ENCODE peak calls at places on chromosomes 6 and 20, in five cellular contexts. D is SJSA1; C is CD8-positive, alpha-beta T cell; H is OCI-LY7; F is pancreas. N is an unnamed sample. For H3K4me1, the result is how much of the 10 kb centered on the place peaks cover.

GRCh38 chr6:134517145-134517658 is 199.3 kb upstream of the SGK1 start:
- DNase-seq in D (no peak), C (no peak), H (no peak), F (peak), N (peak)

GRCh38 chr6:19415605-19416326 is 421.4 kb upstream of the ID4 start:
- DNase-seq in D (no peak), C (no peak), H (no peak), F (no peak), N (no peak)

GRCh38 chr6:124868476-124868875 is 93.8 kb upstream of the RNF217 start:
- DNase-seq in D (no peak), C (no peak), H (no peak), F (no peak), N (no peak)

GRCh38 chr20:41573955-41574354 is 44.2 kb downstream of the CHD6 start:
- DNase-seq in D (no peak), C (no peak), H (no peak), F (no peak), N (no peak)

GRCh38 chr6:151154418-151154817 is 85.3 kb upstream of the AKAP12 start:
- DNase-seq in D (no peak), C (no peak), H (no peak), F (no peak), N (peak)

GRCh38 chr6:26104457-26105108 is 17.4 kb downstream of the HFE start:
- DNase-seq in D (peak), C (no peak), H (peak), F (peak), N (peak)

GRCh38 chr6:151763303-151763702 is 44.2 kb upstream of the ESR1 start:
- DNase-seq in D (no peak), C (no peak), H (no peak), F (no peak), N (no peak)

GRCh38 chr20:24124951-24125650 is 136.5 kb upstream of the GGTLC1 start:
- DNase-seq in D (no peak), C (no peak), H (no peak), F (no peak), N (no peak)

GRCh38 chr6:7805828-7806227 is 79.9 kb downstream of the BMP6 start:
- DNase-seq in D (no peak), C (no peak), H (no peak), F (no peak), N (no peak)

DNA sequence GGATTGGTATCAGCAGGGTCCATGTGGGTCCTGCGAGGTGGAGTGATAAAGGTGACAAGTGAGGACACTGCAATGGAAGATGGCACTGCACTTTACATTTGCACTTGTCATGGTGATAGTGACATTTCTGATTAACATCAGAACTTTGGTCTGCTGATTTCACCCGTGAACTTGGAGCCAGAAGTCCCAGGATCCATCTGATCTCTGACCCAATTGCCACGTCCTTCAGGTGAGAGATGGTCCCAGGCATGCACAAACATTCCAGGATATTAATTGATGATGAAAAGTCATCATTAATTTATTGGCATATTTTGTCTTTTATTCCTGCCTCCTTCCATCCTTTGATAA is 9.8 kb upstream of the GHRH start:
- DNase-seq in D (no peak), C (no peak), H (no peak), F (no peak), N (no peak)
- H3K4me1 ChIP-seq in D (under half), C (under half), H (half or more), F (under half), N (under half)

DNA sequence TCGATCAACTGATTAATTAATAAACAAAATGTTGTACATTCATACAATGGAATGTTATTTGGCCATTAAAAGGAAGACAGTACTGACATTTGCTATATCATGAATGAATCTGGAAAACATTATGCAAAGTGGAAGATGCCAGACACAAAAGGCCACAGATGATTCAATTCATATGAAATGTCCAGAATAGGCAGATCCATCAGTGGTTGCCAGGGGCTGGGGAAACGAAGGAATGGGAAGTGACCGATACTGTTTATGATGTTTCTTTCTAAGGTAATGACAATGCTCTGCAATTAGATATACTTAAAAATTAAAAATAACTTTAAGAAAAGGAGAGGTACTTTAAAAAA is 37.2 kb downstream of the ELOVL5 start:
- DNase-seq in D (no peak), C (no peak), H (no peak), F (no peak), N (no peak)
- H3K4me1 ChIP-seq in D (under half), C (half or more), H (half or more), F (under half), N (half or more)

GRCh38 chr6:86937219-86938079 is at the start of gene HTR1E:
- DNase-seq in D (peak), C (no peak), H (no peak), F (peak), N (peak)
- H3K4me1 ChIP-seq in D (under half), C (under half), H (under half), F (under half), N (under half)

GRCh38 chr6:105645166-105645565 is 242.3 kb upstream of the PREP start:
- DNase-seq in D (no peak), C (no peak), H (no peak), F (no peak), N (no peak)
- H3K4me1 ChIP-seq in D (under half), C (under half), H (under half), F (under half), N (under half)

DNA sequence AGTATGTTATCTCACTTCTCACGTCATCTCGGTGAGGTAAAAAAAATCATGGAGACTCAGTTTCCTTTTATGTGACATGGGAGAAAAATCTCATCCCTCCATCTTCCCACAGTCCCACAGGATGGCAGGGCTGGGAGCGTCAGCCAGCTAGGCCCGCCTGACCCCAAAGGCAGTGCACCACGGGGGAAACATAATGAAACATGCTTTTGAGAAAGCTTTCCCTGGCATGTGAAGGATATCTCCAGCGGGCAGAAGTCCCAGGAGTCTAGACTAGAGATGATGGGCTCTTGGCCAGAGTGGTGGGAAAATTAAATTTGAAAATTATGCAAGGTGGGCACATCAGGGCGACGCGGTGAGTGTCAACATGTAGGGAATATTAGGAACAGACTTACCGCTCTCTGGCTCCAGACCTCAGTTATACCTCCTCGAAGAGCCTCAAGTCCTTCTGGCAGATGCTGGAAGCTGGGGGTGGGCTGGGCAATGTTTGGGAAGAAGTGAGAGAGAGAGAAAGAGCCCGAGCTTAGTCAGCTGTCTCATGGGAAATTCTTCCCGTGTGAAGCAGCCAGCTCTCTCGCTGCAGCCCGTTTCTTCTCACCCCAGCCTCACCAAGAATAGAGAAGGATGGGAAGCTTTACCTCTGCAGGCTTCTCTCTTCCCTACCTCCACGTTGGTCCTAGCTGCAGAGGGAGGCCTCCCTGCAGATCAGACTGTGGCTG is 52.3 kb downstream of the MOCS1 start:
- DNase-seq in D (no peak), C (no peak), H (no peak), F (no peak), N (no peak)
- H3K4me1 ChIP-seq in D (under half), C (under half), H (under half), F (under half), N (under half)

GRCh38 chr6:51678274-51678673 is 409.1 kb downstream of the PKHD1 start:
- DNase-seq in D (no peak), C (no peak), H (no peak), F (no peak), N (no peak)
- H3K4me1 ChIP-seq in D (under half), C (under half), H (under half), F (under half), N (under half)